ENCODE peak calls at places on chromosomes 5 and 9, in ten cellular contexts. D is HepG2; R is naive thymus-derived CD4-positive, alpha-beta T cell; T is stomach; H is CD8-positive, alpha-beta T cell; P is endodermal cell; G is left lung; O is tibial artery; J is esophagus squamous epithelium; I is GM23248. X is an unnamed sample. For H3K27me3 and H3K4me1, the result is how much of the 10 kb centered on the place peaks cover.

GRCh38 chr5:3126639-3127038 is 375.2 kb upstream of the IRX2 start:
- DNase-seq in H (no peak), J (no peak), O (no peak), G (no peak), D (no peak), I (no peak), P (peak), R (no peak), T (no peak), X (no peak)

GRCh38 chr9:69815313-69815712 is 5.3 kb upstream of the CFAP95 start:
- DNase-seq in T (no peak), O (no peak), J (no peak), P (no peak), I (no peak), G (no peak), D (no peak), R (no peak), H (no peak), X (no peak)

GRCh38 chr5:154575869-154576806 is 98.1 kb upstream of the HAND1 start:
- DNase-seq in P (no peak), T (no peak), G (no peak), H (no peak), J (no peak), D (peak), I (no peak), R (no peak), O (no peak), X (no peak)

GRCh38 chr9:75148551-75148950 is 60.2 kb downstream of the OSTF1 start:
- DNase-seq in O (no peak), R (no peak), P (no peak), I (peak), J (no peak), D (no peak), T (no peak), H (no peak), G (no peak), X (no peak)

GRCh38 chr5:124960266-124960665 is 213.8 kb upstream of the ZNF608 start:
- DNase-seq in R (no peak), P (no peak), G (no peak), H (no peak), J (no peak), I (no peak), D (no peak), O (no peak), T (no peak), X (no peak)

GRCh38 chr5:54212331-54212730 is 98.0 kb downstream of the ARL15 start:
- DNase-seq in P (no peak), R (no peak), J (no peak), G (no peak), I (no peak), H (no peak), T (no peak), D (no peak), O (no peak), X (no peak)

GRCh38 chr5:15904894-15905805 is 274.4 kb downstream of the MARCHF11 start:
- DNase-seq in P (no peak), J (no peak), D (no peak), G (no peak), T (no peak), O (no peak), R (no peak), H (no peak), I (peak), X (no peak)

GRCh38 chr9:17135578-17135904 is 701 bp downstream of the CNTLN start:
- DNase-seq in J (no peak), H (no peak), P (no peak), D (no peak), O (no peak), R (no peak), T (no peak), G (no peak), I (no peak), X (no peak)

GRCh38 chr9:126471084-126471611 is 142.6 kb upstream of the LMX1B start:
- DNase-seq in I (peak), O (peak), J (peak), T (peak), D (no peak), P (no peak), R (peak), H (peak), G (peak), X (peak)

GRCh38 chr5:148909001-148909400 is 82.6 kb downstream of the ADRB2 start:
- DNase-seq in P (no peak), O (no peak), H (no peak), G (no peak), T (no peak), D (no peak), R (no peak), I (no peak), J (no peak), X (no peak)

GRCh38 chr5:131488463-131488862 is 146.6 kb downstream of the RAPGEF6 start:
- DNase-seq in O (no peak), R (no peak), I (peak), T (no peak), G (no peak), J (no peak), D (no peak), P (no peak), H (no peak), X (no peak)

GRCh38 chr9:84928419-84928818 is 258.9 kb downstream of the NTRK2 start:
- DNase-seq in H (no peak), D (no peak), I (no peak), R (no peak), G (no peak), T (no peak), P (no peak), J (no peak), O (no peak), X (no peak)

GRCh38 chr5:13408616-13409015 is 535.9 kb downstream of the DNAH5 start:
- DNase-seq in O (no peak), R (no peak), P (no peak), J (no peak), T (no peak), I (peak), H (no peak), D (no peak), G (no peak), X (no peak)

GRCh38 chr5:112878760-112879159 is 17.7 kb downstream of the SRP19 start:
- DNase-seq in H (no peak), D (no peak), O (no peak), I (no peak), J (no peak), P (no peak), R (no peak), T (no peak), G (no peak), X (peak)

GRCh38 chr9:36145970-36146369 is 9.4 kb downstream of the GLIPR2 start:
- DNase-seq in I (no peak), H (no peak), G (no peak), R (no peak), O (no peak), J (no peak), T (no peak), P (no peak), D (no peak), X (no peak)

GRCh38 chr9:34990908-34991832 is 1.6 kb downstream of the DNAJB5 start:
- DNase-seq in G (no peak), I (peak), D (no peak), R (no peak), H (no peak), J (no peak), O (no peak), P (peak), T (no peak), X (no peak)

GRCh38 chr9:88781500-88782391 is 209.5 kb upstream of the S1PR3 start:
- DNase-seq in P (peak), T (no peak), H (no peak), J (no peak), I (peak), G (no peak), O (peak), D (peak), R (no peak), X (no peak)

GRCh38 chr5:34660444-34660843 is 4.3 kb downstream of the RAI14 start:
- DNase-seq in I (peak), J (no peak), G (no peak), R (no peak), H (no peak), D (no peak), P (no peak), O (no peak), T (no peak), X (no peak)

GRCh38 chr5:161544350-161544765 is 2.2 kb downstream of the GABRB2 start:
- DNase-seq in T (no peak), J (no peak), G (peak), D (peak), I (peak), O (peak), H (no peak), R (no peak), P (peak), X (no peak)

GRCh38 chr5:14133394-14133793 is 9.7 kb upstream of the TRIO start:
- DNase-seq in J (no peak), R (no peak), P (no peak), G (no peak), O (no peak), I (no peak), D (no peak), T (no peak), H (no peak), X (no peak)

GRCh38 chr5:61280766-61281427 is 51.2 kb upstream of the ZSWIM6 start:
- DNase-seq in P (no peak), R (peak), J (no peak), H (no peak), T (peak), D (no peak), O (no peak), I (no peak), G (no peak), X (no peak)

GRCh38 chr9:118693645-118694044 is 675.6 kb downstream of the BRINP1 start:
- DNase-seq in T (no peak), J (no peak), D (no peak), G (no peak), H (no peak), R (no peak), O (no peak), P (no peak), I (peak), X (no peak)

GRCh38 chr5:84372066-84372700 is 12.5 kb downstream of the EDIL3 start:
- DNase-seq in P (no peak), J (no peak), H (no peak), D (no peak), T (no peak), O (no peak), R (no peak), I (no peak), G (no peak), X (no peak)

GRCh38 chr5:96088676-96089075 is 127.0 kb upstream of the ELL2 start:
- DNase-seq in J (no peak), I (no peak), G (no peak), T (no peak), O (no peak), P (no peak), H (no peak), R (no peak), D (no peak), X (no peak)

GRCh38 chr5:169581580-169582227 is 1.9 kb upstream of the SPDL1 start:
- DNase-seq in J (no peak), O (peak), D (peak), H (peak), R (peak), I (peak), G (no peak), P (peak), T (peak), X (peak)

GRCh38 chr5:169583101-169583423 is 511 bp upstream of the SPDL1 start:
- DNase-seq in T (no peak), G (no peak), P (no peak), H (no peak), J (no peak), I (no peak), O (no peak), D (peak), R (no peak), X (no peak)

GRCh38 chr5:169583424-169584215 is at the start of gene SPDL1:
- DNase-seq in D (peak), T (peak), I (peak), O (peak), G (peak), R (peak), P (peak), J (peak), H (peak), X (peak)

GRCh38 chr5:169580964-169581363 is 2.6 kb upstream of the SPDL1 start:
- DNase-seq in I (peak), R (no peak), D (no peak), P (no peak), O (no peak), J (no peak), H (no peak), G (no peak), T (no peak), X (no peak)

GRCh38 chr5:169584998-169585451 is 1.5 kb downstream of the SPDL1 start:
- DNase-seq in G (no peak), O (no peak), J (no peak), P (no peak), T (no peak), I (peak), R (no peak), H (no peak), D (no peak), X (no peak)
- H3K27me3 ChIP-seq in G (under half), O (under half), J (under half), P (under half), T (under half), I (under half), R (under half), H (under half), D (under half), X (under half)

GRCh38 chr9:135993840-135994776 is 32.9 kb upstream of the UBAC1 start:
- DNase-seq in O (no peak), J (no peak), I (no peak), H (no peak), G (no peak), T (no peak), R (no peak), D (peak), P (no peak), X (no peak)
- H3K4me1 ChIP-seq in O (under half), J (half or more), I (under half), H (under half), G (under half), T (under half), R (under half), D (half or more), P (under half), X (under half)

GRCh38 chr9:77647659-77648457 is at the start of gene GNA14:
- DNase-seq in P (peak), J (no peak), I (peak), R (no peak), H (no peak), G (peak), D (no peak), T (no peak), O (peak), X (no peak)
- H3K27me3 ChIP-seq in P (under half), J (under half), I (under half), R (under half), H (under half), G (under half), D (under half), T (under half), O (under half), X (under half)

GRCh38 chr5:157540124-157540523 is 35.5 kb downstream of the ADAM19 start:
- DNase-seq in R (no peak), O (no peak), P (no peak), J (no peak), T (no peak), I (no peak), H (no peak), G (no peak), D (no peak), X (no peak)
- H3K4me1 ChIP-seq in R (under half), O (half or more), P (under half), J (half or more), T (half or more), I (under half), H (under half), G (under half), D (under half), X (half or more)

DNA sequence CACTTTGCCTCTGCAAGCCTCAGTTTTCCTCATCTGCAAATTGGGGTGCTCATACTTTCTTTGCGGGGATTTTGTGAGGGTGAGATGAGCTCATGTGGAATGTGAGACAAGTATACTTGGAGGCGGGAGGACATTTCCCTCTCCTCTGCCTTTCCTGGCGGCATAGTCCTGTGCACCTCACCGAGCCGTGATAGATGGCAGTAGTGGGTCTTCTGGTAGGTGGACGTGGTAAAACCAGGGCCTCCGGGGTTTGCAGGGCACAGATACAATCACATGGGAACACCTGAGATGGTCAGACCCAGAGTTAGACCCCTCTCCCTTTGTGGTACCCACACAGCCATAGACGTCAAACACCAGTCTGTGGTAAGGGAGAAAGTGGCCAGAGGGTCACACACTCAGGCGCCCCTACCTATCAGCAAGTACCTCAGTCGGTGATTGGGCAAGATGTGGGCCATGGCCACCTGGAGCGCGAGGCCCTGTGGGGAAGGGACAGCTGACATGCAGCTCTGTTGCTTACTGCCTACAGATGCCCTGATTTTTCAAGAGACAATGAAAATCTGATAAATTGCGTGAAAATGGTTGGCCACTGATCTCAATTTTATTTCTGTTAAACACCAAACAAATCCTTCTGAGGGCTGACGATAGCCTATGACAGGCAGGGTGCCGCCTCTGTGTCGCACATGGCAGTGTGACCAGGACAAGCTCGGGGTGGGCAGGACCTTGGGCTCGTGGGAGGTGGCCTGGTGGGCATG is 9.9 kb downstream of the ERGIC1 start:
- DNase-seq in T (no peak), O (no peak), H (no peak), R (no peak), I (no peak), P (peak), D (no peak), J (no peak), G (no peak), X (no peak)
- H3K27me3 ChIP-seq in T (under half), O (under half), H (under half), R (under half), I (under half), P (under half), D (under half), J (under half), G (under half), X (under half)

GRCh38 chr9:136544549-136545064 is 1.2 kb downstream of the NOTCH1 start:
- DNase-seq in O (peak), I (peak), G (peak), D (no peak), H (peak), T (peak), J (no peak), R (peak), P (no peak), X (peak)
- H3K4me1 ChIP-seq in O (half or more), I (under half), G (under half), D (under half), H (under half), T (half or more), J (half or more), R (under half), P (under half), X (under half)

GRCh38 chr5:135491038-135491551 is 38.9 kb upstream of the TIFAB start:
- DNase-seq in D (no peak), H (no peak), O (no peak), J (no peak), G (no peak), T (no peak), R (no peak), P (no peak), I (no peak), X (no peak)

GRCh38 chr5:135493406-135494180 is 41.4 kb upstream of the TIFAB start:
- DNase-seq in J (no peak), D (no peak), G (no peak), I (peak), O (peak), H (peak), R (no peak), P (no peak), T (no peak), X (no peak)

GRCh38 chr5:135490245-135491037 is 38.3 kb upstream of the TIFAB start:
- DNase-seq in J (no peak), G (no peak), D (no peak), R (no peak), I (no peak), P (peak), H (no peak), T (no peak), O (no peak), X (no peak)

GRCh38 chr5:135492319-135492626 is 40.1 kb upstream of the TIFAB start:
- DNase-seq in R (no peak), H (no peak), D (no peak), P (no peak), J (no peak), T (no peak), I (no peak), O (no peak), G (peak), X (no peak)

DNA sequence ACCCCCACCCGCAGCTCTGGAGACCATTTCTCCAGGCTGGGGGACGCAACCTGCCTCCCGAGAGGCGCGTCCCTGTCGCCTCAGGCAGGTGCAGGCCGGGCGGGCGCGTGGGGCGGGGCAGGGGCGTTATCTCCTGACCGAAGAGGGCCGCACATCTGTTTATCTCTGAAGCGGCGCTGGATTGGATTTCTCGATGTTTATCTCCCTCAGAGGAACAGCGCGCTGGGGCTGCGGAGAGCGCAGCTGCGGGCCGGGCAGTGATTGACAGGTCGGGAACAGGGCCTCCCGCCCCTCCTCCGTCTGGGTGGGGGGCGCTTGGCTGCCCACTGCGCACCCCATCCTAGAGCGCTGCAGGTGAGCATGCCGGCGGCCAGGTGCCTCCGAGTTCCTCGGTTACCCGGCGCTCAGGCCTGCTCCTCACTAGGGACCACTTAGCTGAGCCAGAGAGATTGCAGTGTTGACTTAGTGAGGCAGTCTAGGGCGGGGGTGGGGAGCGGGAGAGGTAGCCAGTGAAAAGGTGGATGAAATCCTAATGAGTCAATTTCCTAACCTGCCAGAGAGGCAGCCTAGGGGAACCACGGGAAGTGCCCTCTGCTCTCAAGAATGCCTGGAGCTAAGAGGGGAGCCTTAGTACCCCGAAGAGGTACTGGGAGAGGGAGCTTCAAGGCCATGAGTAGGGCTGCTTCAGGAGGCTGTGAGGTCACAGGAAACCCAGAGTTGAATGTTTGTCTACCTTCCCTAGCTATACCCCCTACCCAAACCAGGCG is 39.6 kb upstream of the TIFAB start:
- DNase-seq in J (no peak), T (peak), R (no peak), O (no peak), P (peak), G (peak), H (no peak), D (peak), I (no peak), X (no peak)
- H3K27me3 ChIP-seq in J (half or more), T (half or more), R (under half), O (under half), P (half or more), G (under half), H (under half), D (under half), I (under half), X (under half)